ENCODE peak calls at places on chromosome 2, in six cellular contexts. W, Z, J, B, A and V are unnamed samples.

GRCh38 chr2:46306988-46307655 is 9.9 kb downstream of the EPAS1 start:
- ATAC-seq in W (peak; percentile 28), Z (peak; percentile 85), J (peak; percentile 69), B (no peak), A (peak; percentile 42), V (no peak)

GRCh38 chr2:44642123-44642857 is 280.5 kb downstream of the CAMKMT start:
- ATAC-seq in W (no peak), Z (no peak), J (no peak), B (no peak), A (no peak), V (no peak)

GRCh38 chr2:95181774-95182173 is 16.2 kb downstream of the ZNF2 start:
- ATAC-seq in W (no peak), Z (no peak), J (no peak), B (no peak), A (no peak), V (no peak)

GRCh38 chr2:239295377-239296019 is 105.3 kb downstream of the HDAC4 start:
- ATAC-seq in W (no peak), Z (no peak), J (no peak), B (no peak), A (no peak), V (no peak)

GRCh38 chr2:171230176-171230575 is 69.5 kb upstream of the TLK1 start:
- ATAC-seq in W (no peak), Z (no peak), J (no peak), B (no peak), A (no peak), V (no peak)

GRCh38 chr2:138782378-138782777 is 2.2 kb upstream of the NXPH2 start:
- ATAC-seq in W (no peak), Z (no peak), J (no peak), B (peak; percentile 65), A (no peak), V (no peak)

GRCh38 chr2:118940486-118941120 is 1.4 kb upstream of the MARCO start:
- ATAC-seq in W (no peak), Z (no peak), J (no peak), B (no peak), A (no peak), V (peak; percentile 23)

GRCh38 chr2:162017233-162017632 is 56.8 kb downstream of the DPP4 start:
- ATAC-seq in W (no peak), Z (peak; percentile 20), J (no peak), B (no peak), A (no peak), V (no peak)

GRCh38 chr2:219727771-219728429 is 100.5 kb downstream of the SLC4A3 start:
- ATAC-seq in W (no peak), Z (no peak), J (no peak), B (no peak), A (no peak), V (peak; percentile 75)

GRCh38 chr2:134705861-134706586 is 12.8 kb downstream of the TMEM163 start:
- ATAC-seq in W (peak; percentile 33), Z (no peak), J (peak; percentile 47), B (no peak), A (no peak), V (no peak)

GRCh38 chr2:33230877-33231276 is 245.6 kb upstream of the RASGRP3 start:
- ATAC-seq in W (no peak), Z (no peak), J (no peak), B (no peak), A (peak; percentile 94), V (no peak)

DNA sequence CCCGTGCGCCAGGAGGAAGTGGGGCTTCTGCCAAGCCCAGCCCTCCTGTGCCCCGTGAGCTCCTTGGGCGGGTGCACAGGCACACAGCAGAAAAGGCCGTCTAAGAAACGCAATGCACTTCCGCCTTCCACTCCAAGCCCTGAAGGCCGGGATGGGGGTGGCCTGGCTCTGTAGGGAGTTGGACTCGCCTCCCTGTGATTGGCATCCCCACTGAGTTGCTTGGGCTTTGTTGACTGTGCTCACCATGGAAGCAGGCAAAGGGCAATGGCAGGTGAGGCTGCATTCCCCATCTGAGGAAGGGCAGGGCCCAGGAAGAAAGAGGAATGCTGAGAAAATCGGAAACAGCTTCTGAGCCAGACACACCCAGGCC is 66.8 kb downstream of the CRACDL start:
- ATAC-seq in W (no peak), Z (peak; percentile 50), J (peak; percentile 95), B (no peak), A (peak; percentile 56), V (no peak)
- TF ChIP-seq EP300 in W (no peak), Z (no peak), J (no peak), B (no peak), A (no peak), V (no peak)

DNA sequence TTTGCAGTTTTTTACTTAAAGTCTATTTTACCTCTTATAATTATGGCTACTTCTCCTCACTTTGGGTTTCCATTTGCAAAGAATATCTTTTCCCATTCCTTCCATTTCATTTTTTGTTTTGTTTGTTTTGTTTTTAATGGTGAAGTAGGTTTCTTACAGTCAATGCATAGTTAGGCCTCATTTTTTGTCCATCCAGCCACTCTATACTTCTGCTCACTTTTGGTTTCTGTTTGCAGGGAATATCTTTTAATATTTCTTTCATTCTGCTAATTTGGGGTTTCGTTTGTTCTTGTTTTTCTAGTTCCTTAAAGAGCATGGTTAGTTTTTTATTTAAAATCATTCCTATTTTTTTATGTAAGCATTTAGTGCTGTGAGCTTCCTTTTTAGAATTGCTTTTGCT is 339.4 kb downstream of the GRB14 start:
- ATAC-seq in W (no peak), Z (no peak), J (no peak), B (no peak), A (no peak), V (no peak)
- TF ChIP-seq POLR2A in W (no peak), Z (no peak), J (no peak), B (no peak), A (no peak), V (no peak)

GRCh38 chr2:120937736-120938131 is 202.1 kb downstream of the GLI2 start:
- ATAC-seq in W (no peak), Z (no peak), J (no peak), B (no peak), A (no peak), V (no peak)

GRCh38 chr2:120938132-120938771 is 202.6 kb downstream of the GLI2 start:
- ATAC-seq in W (peak; percentile 60), Z (no peak), J (no peak), B (no peak), A (no peak), V (no peak)

GRCh38 chr2:120934891-120935338 is 199.2 kb downstream of the GLI2 start:
- ATAC-seq in W (peak; percentile 12), Z (peak; percentile 59), J (no peak), B (no peak), A (peak; percentile 77), V (peak; percentile 77)

GRCh38 chr2:120935339-120936313 is 200.0 kb downstream of the GLI2 start:
- ATAC-seq in W (no peak), Z (peak; percentile 92), J (no peak), B (no peak), A (peak; percentile 68), V (no peak)

DNA sequence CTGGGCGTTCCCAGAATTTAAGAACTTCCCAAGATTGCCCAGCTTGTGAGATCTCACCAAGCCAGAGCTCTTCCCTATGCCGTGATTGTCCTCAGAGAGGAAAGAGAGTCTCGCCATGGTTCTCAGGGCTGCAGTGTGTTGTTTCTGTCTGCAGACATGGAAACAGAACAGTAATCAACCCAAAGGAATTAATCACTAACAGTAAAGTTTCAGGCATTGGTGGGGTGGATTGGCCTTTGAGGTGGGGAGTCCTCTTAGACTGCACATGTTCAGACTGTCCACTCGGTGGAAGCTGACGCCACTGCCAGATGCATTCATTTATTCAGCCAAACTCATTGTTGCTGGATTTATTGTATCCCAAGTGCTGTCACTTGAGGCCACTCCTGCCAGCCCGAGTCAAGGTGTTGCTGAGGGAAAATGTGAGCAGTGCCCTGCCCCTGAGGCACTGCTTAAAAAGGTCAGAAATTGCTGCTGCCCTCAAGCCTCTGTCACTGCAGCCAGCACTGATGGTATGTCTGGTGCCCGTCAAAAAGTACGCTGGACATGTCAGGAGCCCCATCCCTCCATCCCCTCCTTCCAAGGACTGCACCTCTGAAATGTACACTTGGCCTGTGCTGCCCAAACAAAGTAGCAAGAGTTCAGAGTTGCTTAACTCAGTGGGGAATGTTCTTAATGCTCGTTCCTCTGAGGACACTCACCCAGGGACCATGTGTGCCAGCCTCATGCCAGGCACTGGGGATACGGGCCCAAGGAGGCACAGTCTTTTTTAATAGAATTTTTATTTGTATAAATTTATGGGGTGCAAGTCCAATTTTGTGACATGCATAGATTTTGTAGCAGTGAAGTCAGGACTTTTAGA is 201.0 kb downstream of the GLI2 start:
- ATAC-seq in W (no peak), Z (no peak), J (no peak), B (no peak), A (peak; percentile 1), V (peak; percentile 75)
- TF ChIP-seq EP300 in W (no peak), Z (no peak), J (no peak), B (no peak), A (no peak), V (no peak)

DNA sequence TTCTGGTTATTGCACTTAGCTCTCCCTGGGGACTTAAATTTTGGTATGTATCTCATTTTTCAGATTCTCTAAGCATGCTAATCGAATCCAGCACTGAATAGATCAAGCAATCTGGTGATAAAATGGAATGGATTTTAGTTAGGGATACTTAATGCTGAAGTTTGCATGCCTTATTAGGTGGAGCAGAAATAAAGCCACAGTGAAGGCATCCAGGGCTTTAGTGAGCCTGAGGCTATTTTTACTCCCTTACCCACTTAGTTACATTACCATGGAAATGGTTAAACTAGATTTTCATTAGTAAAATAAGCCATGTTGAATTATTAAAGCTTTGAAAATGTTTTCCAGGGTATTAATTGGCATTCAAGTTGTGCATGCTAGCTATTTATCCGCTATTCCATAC is 1.5 kb downstream of the NYAP2 start:
- ATAC-seq in W (no peak), Z (no peak), J (no peak), B (no peak), A (no peak), V (no peak)
- TF ChIP-seq POLR2A in W (no peak), Z (no peak), J (no peak), B (no peak), A (no peak), V (no peak)

GRCh38 chr2:236870401-236870800 is 215.3 kb upstream of the COPS8 start:
- ATAC-seq in W (no peak), Z (no peak), J (no peak), B (no peak), A (no peak), V (no peak)

GRCh38 chr2:236872015-236872414 is 213.7 kb upstream of the COPS8 start:
- ATAC-seq in W (no peak), Z (no peak), J (peak; percentile 39), B (no peak), A (no peak), V (no peak)

GRCh38 chr2:236872971-236873370 is 212.7 kb upstream of the COPS8 start:
- ATAC-seq in W (no peak), Z (no peak), J (no peak), B (no peak), A (no peak), V (no peak)

GRCh38 chr2:236873666-236874065 is 212.0 kb upstream of the COPS8 start:
- ATAC-seq in W (no peak), Z (no peak), J (no peak), B (no peak), A (no peak), V (no peak)

GRCh38 chr2:236871500-236872001 is 214.1 kb upstream of the COPS8 start:
- ATAC-seq in W (no peak), Z (peak; percentile 28), J (peak; percentile 87), B (no peak), A (peak; percentile 91), V (peak; percentile 78)
- TF ChIP-seq EP300 in W (no peak), Z (peak; percentile 15), J (peak; percentile 81), B (no peak), A (no peak), V (peak; percentile 40)